ENCODE peak calls at places on chromosomes 4 and X, in nine cellular contexts. E, V, G, M, C, N, B, S and P are unnamed samples.
A peak's percentile ranks its signal among the peaks of the same experiment; 100 is the strongest.

GRCh38 chr4:2058264-2059033 is 678 bp upstream of the NAT8L start:
- DNase-seq in E (no peak), V (no peak), G (no peak), M (peak; percentile 59), C (no peak), N (no peak), B (no peak), S (no peak), P (no peak)

GRCh38 chrX:65581661-65582339 is 47.2 kb upstream of the LAS1L start:
- DNase-seq in E (no peak), V (peak; percentile 61), G (peak; percentile 86), M (peak; percentile 51), C (peak; percentile 50), N (no peak), B (peak; percentile 69), S (peak; percentile 57), P (peak; percentile 70)

GRCh38 chrX:69546417-69546816 is 42.3 kb downstream of the NALF2 start:
- DNase-seq in E (no peak), V (no peak), G (no peak), M (no peak), C (no peak), N (no peak), B (no peak), S (no peak), P (no peak)

GRCh38 chr4:187547281-187547680 is 448.3 kb upstream of the ZFP42 start:
- DNase-seq in E (no peak), V (no peak), G (no peak), M (no peak), C (no peak), N (no peak), B (no peak), S (no peak), P (no peak)

GRCh38 chrX:125628435-125628834 is 308.8 kb downstream of the TEX13C start:
- DNase-seq in E (no peak), V (no peak), G (no peak), M (no peak), C (no peak), N (no peak), B (no peak), S (no peak), P (no peak)

GRCh38 chrX:116009871-116010710 is 160.5 kb upstream of the AGTR2 start:
- DNase-seq in E (no peak), V (no peak), G (peak; percentile 58), M (no peak), C (peak; percentile 87), N (no peak), B (no peak), S (no peak), P (no peak)

GRCh38 chr4:167614866-167615265 is 380.6 kb upstream of the SPOCK3 start:
- DNase-seq in E (no peak), V (no peak), G (no peak), M (no peak), C (no peak), N (no peak), B (peak; percentile 83), S (no peak), P (no peak)

GRCh38 chr4:121599049-121599448 is 97.7 kb downstream of the ANXA5 start:
- DNase-seq in E (no peak), V (no peak), G (no peak), M (no peak), C (no peak), N (no peak), B (no peak), S (no peak), P (no peak)

GRCh38 chrX:68919707-68920106 is 90.9 kb downstream of the EFNB1 start:
- DNase-seq in E (no peak), V (no peak), G (peak; percentile 18), M (no peak), C (no peak), N (no peak), B (no peak), S (no peak), P (no peak)

GRCh38 chr4:152559641-152560040 is 23.7 kb upstream of the FBXW7 start:
- DNase-seq in E (no peak), V (no peak), G (no peak), M (no peak), C (peak; percentile 46), N (no peak), B (no peak), S (no peak), P (no peak)

GRCh38 chr4:140037353-140038030 is 116.5 kb downstream of the MAML3 start:
- DNase-seq in E (no peak), V (peak; percentile 97), G (no peak), M (no peak), C (no peak), N (no peak), B (peak; percentile 90), S (no peak), P (peak; percentile 62)

GRCh38 chr4:114791976-114792375 is 193.4 kb downstream of the UGT8 start:
- DNase-seq in E (no peak), V (no peak), G (no peak), M (no peak), C (no peak), N (no peak), B (no peak), S (no peak), P (no peak)

GRCh38 chrX:42695800-42696358 is 82.1 kb downstream of the PPP1R2C start:
- DNase-seq in E (no peak), V (no peak), G (no peak), M (no peak), C (no peak), N (no peak), B (no peak), S (no peak), P (no peak)

GRCh38 chr4:7444731-7445130 is 10.0 kb upstream of the PSAPL1 start:
- DNase-seq in E (no peak), V (no peak), G (no peak), M (no peak), C (no peak), N (no peak), B (no peak), S (no peak), P (no peak)

GRCh38 chr4:168386002-168386401 is 67.5 kb upstream of the DDX60 start:
- DNase-seq in E (no peak), V (no peak), G (no peak), M (no peak), C (no peak), N (no peak), B (no peak), S (no peak), P (no peak)

GRCh38 chr4:3863841-3864734 is 97.9 kb downstream of the ADRA2C start:
- DNase-seq in E (no peak), V (no peak), G (no peak), M (no peak), C (no peak), N (no peak), B (no peak), S (no peak), P (no peak)

GRCh38 chr4:76380561-76380960 is 40.4 kb downstream of the CCDC158 start:
- DNase-seq in E (no peak), V (no peak), G (no peak), M (no peak), C (no peak), N (no peak), B (no peak), S (no peak), P (no peak)

GRCh38 chr4:76687730-76688441 is 210.1 kb downstream of the SOWAHB start:
- DNase-seq in E (no peak), V (no peak), G (peak; percentile 63), M (peak; percentile 21), C (no peak), N (no peak), B (no peak), S (no peak), P (no peak)

GRCh38 chrX:108001218-108001814 is 19.1 kb upstream of the TEX13B start:
- DNase-seq in E (no peak), V (peak; percentile 36), G (peak; percentile 57), M (peak; percentile 9), C (peak; percentile 33), N (no peak), B (peak; percentile 71), S (no peak), P (peak; percentile 18)

GRCh38 chrX:72536542-72536941 is 36.1 kb downstream of the HDAC8 start:
- DNase-seq in E (no peak), V (no peak), G (no peak), M (no peak), C (no peak), N (no peak), B (no peak), S (no peak), P (no peak)

GRCh38 chr4:94409947-94410346 is 41.8 kb upstream of the PDLIM5 start:
- DNase-seq in E (no peak), V (no peak), G (no peak), M (no peak), C (no peak), N (no peak), B (no peak), S (no peak), P (no peak)

GRCh38 chr4:82851902-82852750 is 38.8 kb downstream of the SEC31A start:
- DNase-seq in E (no peak), V (peak; percentile 49), G (peak; percentile 57), M (no peak), C (peak; percentile 2), N (no peak), B (peak; percentile 67), S (no peak), P (no peak)

GRCh38 chr4:185457136-185457535 is 14.4 kb downstream of the CCDC110 start:
- DNase-seq in E (no peak), V (no peak), G (peak; percentile 24), M (no peak), C (no peak), N (no peak), B (no peak), S (no peak), P (no peak)